ENCODE peak calls at places on chromosome 15, in ten cellular contexts. One of them, this sample, is unnamed. For H3K4me1, the result is how much of the 10 kb centered on the place peaks cover.

GRCh38 chr15:66706225-66706732 is 4.2 kb downstream of the SMAD6 start:
- DNase-seq in HepG2: no peak
- DNase-seq in mammary epithelial cell: no peak
- DNase-seq in tibial nerve: no peak
- DNase-seq in Karpas-422: no peak
- DNase-seq in upper lobe of left lung: peak
- DNase-seq in cardiac muscle cell: peak
- DNase-seq in GM12878: no peak
- DNase-seq in uterus: no peak
- DNase-seq in A549: peak
- DNase-seq in this sample: no peak

GRCh38 chr15:40006646-40007045 is 32.3 kb downstream of the SRP14 start:
- DNase-seq in HepG2: no peak
- DNase-seq in mammary epithelial cell: no peak
- DNase-seq in tibial nerve: no peak
- DNase-seq in Karpas-422: no peak
- DNase-seq in upper lobe of left lung: no peak
- DNase-seq in cardiac muscle cell: no peak
- DNase-seq in GM12878: no peak
- DNase-seq in uterus: no peak
- DNase-seq in A549: no peak
- DNase-seq in this sample: no peak

GRCh38 chr15:92749172-92749571 is 93.6 kb upstream of the FAM174B start:
- DNase-seq in HepG2: no peak
- DNase-seq in mammary epithelial cell: no peak
- DNase-seq in tibial nerve: no peak
- DNase-seq in Karpas-422: no peak
- DNase-seq in upper lobe of left lung: no peak
- DNase-seq in cardiac muscle cell: no peak
- DNase-seq in GM12878: no peak
- DNase-seq in uterus: no peak
- DNase-seq in A549: no peak
- DNase-seq in this sample: no peak

GRCh38 chr15:43376017-43376705 is 5.3 kb downstream of the TUBGCP4 start:
- DNase-seq in HepG2: peak
- DNase-seq in mammary epithelial cell: peak
- DNase-seq in tibial nerve: no peak
- DNase-seq in Karpas-422: peak
- DNase-seq in upper lobe of left lung: no peak
- DNase-seq in cardiac muscle cell: peak
- DNase-seq in GM12878: peak
- DNase-seq in uterus: no peak
- DNase-seq in A549: peak
- DNase-seq in this sample: peak

GRCh38 chr15:65204931-65205655 is 6.2 kb downstream of the CILP start:
- DNase-seq in HepG2: no peak
- DNase-seq in mammary epithelial cell: no peak
- DNase-seq in tibial nerve: no peak
- DNase-seq in Karpas-422: no peak
- DNase-seq in upper lobe of left lung: no peak
- DNase-seq in cardiac muscle cell: no peak
- DNase-seq in GM12878: no peak
- DNase-seq in uterus: no peak
- DNase-seq in A549: no peak
- DNase-seq in this sample: no peak

GRCh38 chr15:98785796-98786581 is 137.7 kb downstream of the IGF1R start:
- DNase-seq in HepG2: peak
- DNase-seq in mammary epithelial cell: no peak
- DNase-seq in tibial nerve: no peak
- DNase-seq in Karpas-422: no peak
- DNase-seq in upper lobe of left lung: no peak
- DNase-seq in cardiac muscle cell: no peak
- DNase-seq in GM12878: peak
- DNase-seq in uterus: no peak
- DNase-seq in A549: peak
- DNase-seq in this sample: no peak

GRCh38 chr15:83365370-83365938 is 81.0 kb upstream of the BNC1 start:
- DNase-seq in HepG2: no peak
- DNase-seq in mammary epithelial cell: peak
- DNase-seq in tibial nerve: no peak
- DNase-seq in Karpas-422: no peak
- DNase-seq in upper lobe of left lung: peak
- DNase-seq in cardiac muscle cell: peak
- DNase-seq in GM12878: no peak
- DNase-seq in uterus: peak
- DNase-seq in A549: peak
- DNase-seq in this sample: no peak

GRCh38 chr15:60751985-60752952 is 273.3 kb upstream of the ICE2 start:
- DNase-seq in HepG2: peak
- DNase-seq in mammary epithelial cell: no peak
- DNase-seq in tibial nerve: no peak
- DNase-seq in Karpas-422: peak
- DNase-seq in upper lobe of left lung: no peak
- DNase-seq in cardiac muscle cell: peak
- DNase-seq in GM12878: no peak
- DNase-seq in uterus: peak
- DNase-seq in A549: no peak
- DNase-seq in this sample: no peak

GRCh38 chr15:101179341-101180153 is 72.3 kb downstream of the CHSY1 start:
- DNase-seq in HepG2: no peak
- DNase-seq in mammary epithelial cell: peak
- DNase-seq in tibial nerve: no peak
- DNase-seq in Karpas-422: no peak
- DNase-seq in upper lobe of left lung: peak
- DNase-seq in cardiac muscle cell: no peak
- DNase-seq in GM12878: no peak
- DNase-seq in uterus: no peak
- DNase-seq in A549: no peak
- DNase-seq in this sample: no peak

GRCh38 chr15:77527164-77527778 is 105.4 kb downstream of the LINGO1 start:
- DNase-seq in HepG2: peak
- DNase-seq in mammary epithelial cell: peak
- DNase-seq in tibial nerve: no peak
- DNase-seq in Karpas-422: no peak
- DNase-seq in upper lobe of left lung: no peak
- DNase-seq in cardiac muscle cell: peak
- DNase-seq in GM12878: no peak
- DNase-seq in uterus: no peak
- DNase-seq in A549: no peak
- DNase-seq in this sample: no peak

GRCh38 chr15:74835312-74835823 is 7.6 kb downstream of the ULK3 start:
- DNase-seq in HepG2: peak
- DNase-seq in mammary epithelial cell: peak
- DNase-seq in tibial nerve: no peak
- DNase-seq in Karpas-422: peak
- DNase-seq in upper lobe of left lung: no peak
- DNase-seq in cardiac muscle cell: peak
- DNase-seq in GM12878: no peak
- DNase-seq in uterus: no peak
- DNase-seq in A549: peak
- DNase-seq in this sample: peak

GRCh38 chr15:83545803-83546534 is 98.8 kb downstream of the SH3GL3 start:
- DNase-seq in HepG2: no peak
- DNase-seq in mammary epithelial cell: no peak
- DNase-seq in tibial nerve: no peak
- DNase-seq in Karpas-422: no peak
- DNase-seq in upper lobe of left lung: no peak
- DNase-seq in cardiac muscle cell: no peak
- DNase-seq in GM12878: no peak
- DNase-seq in uterus: no peak
- DNase-seq in A549: no peak
- DNase-seq in this sample: no peak

GRCh38 chr15:67082007-67082536 is 16.7 kb downstream of the SMAD3 start:
- DNase-seq in HepG2: no peak
- DNase-seq in mammary epithelial cell: no peak
- DNase-seq in tibial nerve: no peak
- DNase-seq in Karpas-422: no peak
- DNase-seq in upper lobe of left lung: no peak
- DNase-seq in cardiac muscle cell: no peak
- DNase-seq in GM12878: no peak
- DNase-seq in uterus: no peak
- DNase-seq in A549: no peak
- DNase-seq in this sample: peak

GRCh38 chr15:70526221-70526973 is 237.0 kb downstream of the UACA start:
- DNase-seq in HepG2: no peak
- DNase-seq in mammary epithelial cell: peak
- DNase-seq in tibial nerve: peak
- DNase-seq in Karpas-422: peak
- DNase-seq in upper lobe of left lung: no peak
- DNase-seq in cardiac muscle cell: peak
- DNase-seq in GM12878: no peak
- DNase-seq in uterus: no peak
- DNase-seq in A549: peak
- DNase-seq in this sample: peak

DNA sequence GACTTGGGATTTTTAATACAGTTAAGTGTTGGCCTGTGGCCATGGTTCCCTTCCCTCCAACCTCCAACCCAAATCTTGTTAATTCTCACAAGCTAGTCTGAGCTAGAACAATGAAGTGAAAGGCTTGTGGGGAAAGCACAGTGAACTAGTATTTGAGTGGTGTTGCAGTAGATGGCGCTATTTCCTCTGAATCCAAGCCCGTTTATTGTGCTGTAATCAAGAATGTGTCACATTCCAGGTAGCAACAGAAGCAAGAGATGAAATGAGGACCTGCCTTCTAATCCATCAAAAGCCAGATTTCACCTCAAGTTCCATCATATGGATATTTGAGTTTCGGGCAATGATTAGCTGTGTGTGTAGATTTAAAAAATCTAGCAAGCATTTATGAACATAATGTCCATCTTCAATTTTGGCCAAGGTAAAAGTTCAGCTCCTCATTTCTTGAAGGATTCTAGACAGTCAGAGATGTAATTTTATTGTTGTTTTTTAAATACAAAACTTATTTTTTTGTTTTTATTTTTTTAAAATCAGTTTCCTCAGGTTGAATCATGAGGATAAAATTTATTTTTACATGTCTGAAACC is 160.7 kb downstream of the SQOR start:
- DNase-seq in HepG2: peak
- DNase-seq in mammary epithelial cell: peak
- DNase-seq in tibial nerve: no peak
- DNase-seq in Karpas-422: peak
- DNase-seq in upper lobe of left lung: no peak
- DNase-seq in cardiac muscle cell: peak
- DNase-seq in GM12878: no peak
- DNase-seq in uterus: no peak
- DNase-seq in A549: peak
- DNase-seq in this sample: peak
- H3K27ac ChIP-seq in HepG2: no peak
- H3K27ac ChIP-seq in mammary epithelial cell: no peak
- H3K27ac ChIP-seq in tibial nerve: no peak
- H3K27ac ChIP-seq in Karpas-422: peak
- H3K27ac ChIP-seq in upper lobe of left lung: no peak
- H3K27ac ChIP-seq in cardiac muscle cell: no peak
- H3K27ac ChIP-seq in GM12878: no peak
- H3K27ac ChIP-seq in uterus: no peak
- H3K27ac ChIP-seq in A549: no peak
- H3K27ac ChIP-seq in this sample: no peak

GRCh38 chr15:31306036-31306425 is 20.6 kb upstream of the KLF13 start:
- DNase-seq in HepG2: no peak
- DNase-seq in mammary epithelial cell: no peak
- DNase-seq in tibial nerve: no peak
- DNase-seq in Karpas-422: no peak
- DNase-seq in upper lobe of left lung: peak
- DNase-seq in cardiac muscle cell: no peak
- DNase-seq in GM12878: no peak
- DNase-seq in uterus: no peak
- DNase-seq in A549: no peak
- DNase-seq in this sample: no peak
- H3K4me1 ChIP-seq in HepG2: half or more
- H3K4me1 ChIP-seq in mammary epithelial cell: under half
- H3K4me1 ChIP-seq in tibial nerve: under half
- H3K4me1 ChIP-seq in Karpas-422: half or more
- H3K4me1 ChIP-seq in upper lobe of left lung: under half
- H3K4me1 ChIP-seq in cardiac muscle cell: under half
- H3K4me1 ChIP-seq in GM12878: under half
- H3K4me1 ChIP-seq in uterus: under half
- H3K4me1 ChIP-seq in A549: under half
- H3K4me1 ChIP-seq in this sample: half or more

GRCh38 chr15:49815506-49815905 is 194.7 kb downstream of the DTWD1 start:
- DNase-seq in HepG2: no peak
- DNase-seq in mammary epithelial cell: no peak
- DNase-seq in tibial nerve: no peak
- DNase-seq in Karpas-422: no peak
- DNase-seq in upper lobe of left lung: no peak
- DNase-seq in cardiac muscle cell: peak
- DNase-seq in GM12878: no peak
- DNase-seq in uterus: no peak
- DNase-seq in A549: no peak
- DNase-seq in this sample: no peak
- H3K27ac ChIP-seq in HepG2: no peak
- H3K27ac ChIP-seq in mammary epithelial cell: no peak
- H3K27ac ChIP-seq in tibial nerve: no peak
- H3K27ac ChIP-seq in Karpas-422: no peak
- H3K27ac ChIP-seq in upper lobe of left lung: no peak
- H3K27ac ChIP-seq in cardiac muscle cell: no peak
- H3K27ac ChIP-seq in GM12878: no peak
- H3K27ac ChIP-seq in uterus: peak
- H3K27ac ChIP-seq in A549: no peak
- H3K27ac ChIP-seq in this sample: no peak

GRCh38 chr15:52556524-52556923 is 12.3 kb downstream of the ARPP19 start:
- DNase-seq in HepG2: no peak
- DNase-seq in mammary epithelial cell: no peak
- DNase-seq in tibial nerve: no peak
- DNase-seq in Karpas-422: no peak
- DNase-seq in upper lobe of left lung: no peak
- DNase-seq in cardiac muscle cell: no peak
- DNase-seq in GM12878: no peak
- DNase-seq in uterus: no peak
- DNase-seq in A549: no peak
- DNase-seq in this sample: no peak

GRCh38 chr15:52559583-52559982 is 9.2 kb downstream of the ARPP19 start:
- DNase-seq in HepG2: no peak
- DNase-seq in mammary epithelial cell: peak
- DNase-seq in tibial nerve: no peak
- DNase-seq in Karpas-422: no peak
- DNase-seq in upper lobe of left lung: no peak
- DNase-seq in cardiac muscle cell: peak
- DNase-seq in GM12878: no peak
- DNase-seq in uterus: no peak
- DNase-seq in A549: no peak
- DNase-seq in this sample: no peak

GRCh38 chr15:52559022-52559421 is 9.8 kb downstream of the ARPP19 start:
- DNase-seq in HepG2: no peak
- DNase-seq in mammary epithelial cell: no peak
- DNase-seq in tibial nerve: no peak
- DNase-seq in Karpas-422: no peak
- DNase-seq in upper lobe of left lung: no peak
- DNase-seq in cardiac muscle cell: no peak
- DNase-seq in GM12878: no peak
- DNase-seq in uterus: no peak
- DNase-seq in A549: no peak
- DNase-seq in this sample: peak

GRCh38 chr15:52557242-52557641 is 11.6 kb downstream of the ARPP19 start:
- DNase-seq in HepG2: no peak
- DNase-seq in mammary epithelial cell: no peak
- DNase-seq in tibial nerve: no peak
- DNase-seq in Karpas-422: no peak
- DNase-seq in upper lobe of left lung: no peak
- DNase-seq in cardiac muscle cell: no peak
- DNase-seq in GM12878: no peak
- DNase-seq in uterus: no peak
- DNase-seq in A549: no peak
- DNase-seq in this sample: no peak

GRCh38 chr15:52558196-52558595 is 10.6 kb downstream of the ARPP19 start:
- DNase-seq in HepG2: no peak
- DNase-seq in mammary epithelial cell: peak
- DNase-seq in tibial nerve: no peak
- DNase-seq in Karpas-422: no peak
- DNase-seq in upper lobe of left lung: no peak
- DNase-seq in cardiac muscle cell: peak
- DNase-seq in GM12878: peak
- DNase-seq in uterus: no peak
- DNase-seq in A549: peak
- DNase-seq in this sample: no peak
- H3K4me1 ChIP-seq in HepG2: under half
- H3K4me1 ChIP-seq in mammary epithelial cell: under half
- H3K4me1 ChIP-seq in tibial nerve: under half
- H3K4me1 ChIP-seq in Karpas-422: half or more
- H3K4me1 ChIP-seq in upper lobe of left lung: under half
- H3K4me1 ChIP-seq in cardiac muscle cell: under half
- H3K4me1 ChIP-seq in GM12878: under half
- H3K4me1 ChIP-seq in uterus: under half
- H3K4me1 ChIP-seq in A549: under half
- H3K4me1 ChIP-seq in this sample: under half